ENCODE peak calls at places on chromosomes 13 and 19, in eight cellular contexts. U is islet precursor cell, J is ACHN, B is glutamatergic neuron, W is Ammon's horn, I is GM18507, E is endothelial cell, X is NCI-H1436. L is an unnamed sample.

GRCh38 chr13:98413796-98414195 is 163.1 kb downstream of the STK24 start:
- DNase-seq in U (no peak), J (no peak), B (no peak), W (no peak), I (no peak), E (no peak), X (no peak), L (no peak)

GRCh38 chr19:46081928-46082727 is 41.3 kb upstream of the IGFL4 start:
- DNase-seq in U (no peak), J (peak), B (no peak), W (peak), I (no peak), E (peak), X (peak), L (no peak)

GRCh38 chr19:38733493-38734175 is 10.6 kb downstream of the CAPN12 start:
- DNase-seq in U (peak), J (no peak), B (peak), W (no peak), I (no peak), E (no peak), X (no peak), L (peak)

GRCh38 chr13:26976336-26976735 is 195.3 kb downstream of the USP12 start:
- DNase-seq in U (no peak), J (no peak), B (no peak), W (no peak), I (no peak), E (no peak), X (no peak), L (no peak)

GRCh38 chr19:1082165-1082927 is 12.8 kb downstream of the POLR2E start:
- DNase-seq in U (peak), J (peak), B (peak), W (no peak), I (no peak), E (peak), X (peak), L (peak)

GRCh38 chr19:14770944-14771839 is 7.2 kb downstream of the ADGRE2 start:
- DNase-seq in U (peak), J (no peak), B (peak), W (no peak), I (no peak), E (no peak), X (no peak), L (no peak)

GRCh38 chr19:45097776-45098520 is 5.0 kb downstream of the PPP1R37 start:
- DNase-seq in U (peak), J (peak), B (no peak), W (peak), I (no peak), E (no peak), X (no peak), L (no peak)

GRCh38 chr19:58361900-58362271 is 665 bp downstream of the ZNF497 start:
- DNase-seq in U (no peak), J (peak), B (peak), W (peak), I (peak), E (peak), X (no peak), L (no peak)

GRCh38 chr19:35549174-35549788 is 3.9 kb downstream of the TMEM147 start:
- DNase-seq in U (peak), J (peak), B (peak), W (peak), I (peak), E (peak), X (peak), L (peak)

GRCh38 chr19:17687857-17688784 is at the start of gene UNC13A:
- DNase-seq in U (peak), J (peak), B (peak), W (peak), I (no peak), E (peak), X (peak), L (peak)

GRCh38 chr13:97257800-97258799 is 36.0 kb downstream of the MBNL2 start:
- DNase-seq in U (peak), J (peak), B (peak), W (no peak), I (peak), E (peak), X (no peak), L (no peak)

GRCh38 chr19:2207991-2208860 is 27.9 kb downstream of the PLEKHJ1 start:
- DNase-seq in U (peak), J (no peak), B (peak), W (no peak), I (no peak), E (no peak), X (no peak), L (no peak)

GRCh38 chr19:34642241-34642640 is 34.7 kb downstream of the SCGB2B2 start:
- DNase-seq in U (no peak), J (no peak), B (no peak), W (no peak), I (no peak), E (no peak), X (no peak), L (no peak)

GRCh38 chr13:93375491-93375890 is 148.9 kb downstream of the GPC6 start:
- DNase-seq in U (no peak), J (no peak), B (no peak), W (peak), I (no peak), E (no peak), X (no peak), L (no peak)

GRCh38 chr19:49058592-49058991 is 1.0 kb upstream of the CGB7 start:
- DNase-seq in U (peak), J (no peak), B (no peak), W (no peak), I (no peak), E (no peak), X (no peak), L (no peak)

GRCh38 chr19:45947926-45948325 is 25.7 kb downstream of the NOVA2 start:
- DNase-seq in U (no peak), J (peak), B (no peak), W (no peak), I (no peak), E (no peak), X (no peak), L (no peak)